ENCODE peak calls at places on chromosomes 13 and 19, in seven cellular contexts. Z is stimulated activated CD8-positive, alpha-beta memory T cell treated with anti-CD3 and anti-CD28 coated beads, Interleukin-2, amount 100 ng/mL, for 48 hours; K is endothelial cell of umbilical vein; R is choroid plexus epithelial cell; U is non-pigmented ciliary epithelial cell; E is LHCN-M2; V is cardiac fibroblast. P is an unnamed sample.

GRCh38 chr19:46787331-46788100 is 878 bp downstream of the SLC1A5 start:
- DNase-seq in U (no peak), E (peak; percentile 76), R (peak; percentile 59), Z (no peak), V (peak; percentile 74), K (peak; percentile 64), P (peak; percentile 46)

GRCh38 chr13:74132152-74132767 is 1.9 kb downstream of the KLF12 start:
- DNase-seq in E (peak; percentile 40), V (peak; percentile 25), K (peak; percentile 72), R (peak; percentile 40), Z (no peak), U (no peak), P (peak; percentile 12)

GRCh38 chr13:82847595-82847994 is 1034.7 kb downstream of the SLITRK1 start:
- DNase-seq in K (no peak), V (no peak), U (no peak), Z (no peak), E (no peak), R (peak; percentile 8), P (no peak)

GRCh38 chr13:110323172-110323851 is 16.2 kb downstream of the COL4A2 start:
- DNase-seq in E (peak; percentile 86), Z (no peak), U (no peak), V (peak; percentile 83), K (no peak), R (peak; percentile 95), P (no peak)

GRCh38 chr19:56692496-56692895 is 20.9 kb upstream of the ZNF835 start:
- DNase-seq in Z (no peak), K (no peak), U (no peak), V (peak; percentile 8), E (peak; percentile 3), R (no peak), P (no peak)

GRCh38 chr13:44819245-44819644 is 170.0 kb downstream of the NUFIP1 start:
- DNase-seq in U (peak; percentile 75), R (peak; percentile 91), K (peak; percentile 85), E (peak; percentile 72), Z (no peak), V (peak; percentile 86), P (no peak)

GRCh38 chr19:33406521-33407139 is 33.1 kb downstream of the CEBPG start:
- DNase-seq in U (no peak), Z (peak; percentile 55), E (peak; percentile 28), K (peak; percentile 57), V (peak; percentile 62), R (peak; percentile 63), P (peak; percentile 71)

GRCh38 chr13:94031609-94032008 is 447.9 kb downstream of the DCT start:
- DNase-seq in R (peak; percentile 20), E (no peak), U (no peak), V (no peak), K (no peak), Z (no peak), P (no peak)

GRCh38 chr19:44212865-44213346 is 574 bp downstream of the ZNF227 start:
- DNase-seq in V (peak; percentile 46), R (peak; percentile 25), U (no peak), Z (no peak), E (peak; percentile 35), K (peak; percentile 58), P (no peak)

GRCh38 chr13:50200988-50201387 is 185.7 kb downstream of the KCNRG start:
- DNase-seq in K (peak; percentile 63), U (no peak), Z (no peak), E (no peak), R (peak; percentile 29), V (peak; percentile 11), P (no peak)

GRCh38 chr19:11693505-11694499 is 44.9 kb downstream of the ZNF823 start:
- DNase-seq in Z (no peak), E (peak; percentile 80), V (peak; percentile 74), U (peak; percentile 67), R (peak; percentile 85), K (no peak), P (no peak)

GRCh38 chr19:17933414-17934129 is 757 bp downstream of the CCDC124 start:
- DNase-seq in V (peak; percentile 62), K (no peak), R (peak; percentile 54), E (peak; percentile 66), U (no peak), Z (no peak), P (no peak)

GRCh38 chr13:46899801-46900200 is 2.9 kb upstream of the HTR2A start:
- DNase-seq in K (no peak), R (no peak), V (no peak), E (no peak), U (no peak), Z (no peak), P (no peak)

GRCh38 chr19:39830847-39831246 is 3.1 kb downstream of the DYRK1B start:
- DNase-seq in E (no peak), K (no peak), V (no peak), R (no peak), U (no peak), Z (no peak), P (no peak)

GRCh38 chr13:95355491-95355890 is 54.2 kb upstream of the ABCC4 start:
- DNase-seq in R (peak; percentile 60), V (peak; percentile 51), K (peak; percentile 60), U (no peak), Z (no peak), E (peak; percentile 7), P (no peak)

GRCh38 chr13:33696530-33696929 is 121.4 kb upstream of the RFC3 start:
- DNase-seq in Z (no peak), R (no peak), U (no peak), E (no peak), K (no peak), V (no peak), P (no peak)

GRCh38 chr19:10416380-10417257 is 3.7 kb upstream of the PDE4A start:
- DNase-seq in K (peak; percentile 73), Z (peak; percentile 92), V (peak; percentile 90), E (peak; percentile 78), R (peak; percentile 89), U (no peak), P (peak; percentile 97)

GRCh38 chr13:46685006-46685730 is 111.8 kb downstream of the ESD start:
- DNase-seq in V (no peak), R (no peak), E (peak; percentile 44), K (no peak), U (no peak), Z (no peak), P (no peak)

GRCh38 chr13:66673401-66673800 is 556.7 kb downstream of the PCDH9 start:
- DNase-seq in K (no peak), Z (no peak), U (peak; percentile 85), R (peak; percentile 95), V (peak; percentile 91), E (peak; percentile 97), P (no peak)

GRCh38 chr19:9046694-9047093 is 36.5 kb upstream of the MUC16 start:
- DNase-seq in R (no peak), E (no peak), V (no peak), U (no peak), Z (no peak), K (no peak), P (no peak)

GRCh38 chr13:42892760-42893159 is 99.3 kb downstream of the EPSTI1 start:
- DNase-seq in K (no peak), R (peak; percentile 65), U (no peak), Z (no peak), E (peak; percentile 62), V (peak; percentile 89), P (no peak)

GRCh38 chr19:14442904-14443631 is 10.0 kb downstream of the PKN1 start:
- DNase-seq in U (no peak), R (no peak), Z (no peak), K (no peak), V (no peak), E (no peak), P (no peak)

GRCh38 chr19:10871711-10872550 is 578 bp downstream of the CARM1 start:
- DNase-seq in K (peak; percentile 12), E (no peak), R (no peak), V (no peak), Z (peak; percentile 16), U (no peak), P (peak; percentile 31)